ENCODE peak calls at places on chromosomes 12 and 14, in eight cellular contexts. One of them, this sample, is unnamed.
A peak's percentile ranks its signal among the peaks of the same experiment; 100 is the strongest.

GRCh38 chr14:93303659-93304058 is 29.2 kb downstream of the BTBD7 start:
- DNase-seq in heart left ventricle: no peak
- DNase-seq in iPS-NIHi11: no peak
- DNase-seq in WTC11: no peak
- DNase-seq in activated CD8-positive, alpha-beta memory T cell treated with anti-CD3 and anti-CD28 coated beads for 48 hours: no peak
- DNase-seq in HFF-Myc: no peak
- DNase-seq in fibroblast of mammary gland: no peak
- DNase-seq in stimulated activated CD4-positive, alpha-beta T cell treated with anti-CD3 and anti-CD28 coated beads, Interleukin-4, amount 100 ng/mL, for 48 hours: no peak
- DNase-seq in this sample: peak; percentile 43

GRCh38 chr12:117686911-117687377 is 281.8 kb downstream of the KSR2 start:
- DNase-seq in fibroblast of mammary gland: peak; percentile 87
- DNase-seq in activated CD8-positive, alpha-beta memory T cell treated with anti-CD3 and anti-CD28 coated beads for 48 hours: no peak
- DNase-seq in WTC11: no peak
- DNase-seq in heart left ventricle: no peak
- DNase-seq in stimulated activated CD4-positive, alpha-beta T cell treated with anti-CD3 and anti-CD28 coated beads, Interleukin-4, amount 100 ng/mL, for 48 hours: no peak
- DNase-seq in HFF-Myc: peak; percentile 42
- DNase-seq in iPS-NIHi11: no peak
- DNase-seq in this sample: peak; percentile 68

GRCh38 chr12:124032265-124032886 is 59.4 kb downstream of the ZNF664 start:
- DNase-seq in HFF-Myc: peak; percentile 47
- DNase-seq in WTC11: peak; percentile 38
- DNase-seq in iPS-NIHi11: peak; percentile 80
- DNase-seq in stimulated activated CD4-positive, alpha-beta T cell treated with anti-CD3 and anti-CD28 coated beads, Interleukin-4, amount 100 ng/mL, for 48 hours: no peak
- DNase-seq in activated CD8-positive, alpha-beta memory T cell treated with anti-CD3 and anti-CD28 coated beads for 48 hours: no peak
- DNase-seq in heart left ventricle: no peak
- DNase-seq in fibroblast of mammary gland: peak; percentile 71
- DNase-seq in this sample: peak; percentile 63

GRCh38 chr12:46304080-46304479 is 35.2 kb upstream of the SLC38A1 start:
- DNase-seq in stimulated activated CD4-positive, alpha-beta T cell treated with anti-CD3 and anti-CD28 coated beads, Interleukin-4, amount 100 ng/mL, for 48 hours: no peak
- DNase-seq in WTC11: no peak
- DNase-seq in iPS-NIHi11: no peak
- DNase-seq in HFF-Myc: peak; percentile 12
- DNase-seq in activated CD8-positive, alpha-beta memory T cell treated with anti-CD3 and anti-CD28 coated beads for 48 hours: no peak
- DNase-seq in heart left ventricle: no peak
- DNase-seq in fibroblast of mammary gland: peak; percentile 15
- DNase-seq in this sample: no peak

GRCh38 chr12:105067511-105068031 is 16.7 kb downstream of the ALDH1L2 start:
- DNase-seq in HFF-Myc: no peak
- DNase-seq in iPS-NIHi11: no peak
- DNase-seq in fibroblast of mammary gland: peak; percentile 83
- DNase-seq in WTC11: no peak
- DNase-seq in stimulated activated CD4-positive, alpha-beta T cell treated with anti-CD3 and anti-CD28 coated beads, Interleukin-4, amount 100 ng/mL, for 48 hours: no peak
- DNase-seq in activated CD8-positive, alpha-beta memory T cell treated with anti-CD3 and anti-CD28 coated beads for 48 hours: no peak
- DNase-seq in heart left ventricle: no peak
- DNase-seq in this sample: no peak

GRCh38 chr12:108773798-108774788 is 42.8 kb upstream of the CORO1C start:
- DNase-seq in HFF-Myc: peak; percentile 63
- DNase-seq in iPS-NIHi11: no peak
- DNase-seq in fibroblast of mammary gland: peak; percentile 82
- DNase-seq in activated CD8-positive, alpha-beta memory T cell treated with anti-CD3 and anti-CD28 coated beads for 48 hours: no peak
- DNase-seq in WTC11: no peak
- DNase-seq in heart left ventricle: peak; percentile 89
- DNase-seq in stimulated activated CD4-positive, alpha-beta T cell treated with anti-CD3 and anti-CD28 coated beads, Interleukin-4, amount 100 ng/mL, for 48 hours: no peak
- DNase-seq in this sample: peak; percentile 76

GRCh38 chr14:90126260-90126659 is 64.5 kb downstream of the KCNK13 start:
- DNase-seq in WTC11: no peak
- DNase-seq in stimulated activated CD4-positive, alpha-beta T cell treated with anti-CD3 and anti-CD28 coated beads, Interleukin-4, amount 100 ng/mL, for 48 hours: no peak
- DNase-seq in HFF-Myc: no peak
- DNase-seq in activated CD8-positive, alpha-beta memory T cell treated with anti-CD3 and anti-CD28 coated beads for 48 hours: no peak
- DNase-seq in iPS-NIHi11: no peak
- DNase-seq in fibroblast of mammary gland: no peak
- DNase-seq in heart left ventricle: no peak
- DNase-seq in this sample: no peak

GRCh38 chr12:89574736-89575208 is 48.9 kb upstream of the POC1B start:
- DNase-seq in iPS-NIHi11: no peak
- DNase-seq in heart left ventricle: no peak
- DNase-seq in WTC11: no peak
- DNase-seq in stimulated activated CD4-positive, alpha-beta T cell treated with anti-CD3 and anti-CD28 coated beads, Interleukin-4, amount 100 ng/mL, for 48 hours: no peak
- DNase-seq in HFF-Myc: peak; percentile 82
- DNase-seq in activated CD8-positive, alpha-beta memory T cell treated with anti-CD3 and anti-CD28 coated beads for 48 hours: no peak
- DNase-seq in fibroblast of mammary gland: peak; percentile 73
- DNase-seq in this sample: peak; percentile 79

GRCh38 chr14:73833530-73834257 is 17.9 kb upstream of the PTGR2 start:
- DNase-seq in HFF-Myc: no peak
- DNase-seq in stimulated activated CD4-positive, alpha-beta T cell treated with anti-CD3 and anti-CD28 coated beads, Interleukin-4, amount 100 ng/mL, for 48 hours: no peak
- DNase-seq in heart left ventricle: no peak
- DNase-seq in WTC11: no peak
- DNase-seq in iPS-NIHi11: peak; percentile 41
- DNase-seq in fibroblast of mammary gland: peak; percentile 36
- DNase-seq in activated CD8-positive, alpha-beta memory T cell treated with anti-CD3 and anti-CD28 coated beads for 48 hours: no peak
- DNase-seq in this sample: peak; percentile 85

GRCh38 chr12:115752151-115752550 is 525.3 kb downstream of the MED13L start:
- DNase-seq in heart left ventricle: no peak
- DNase-seq in HFF-Myc: no peak
- DNase-seq in iPS-NIHi11: no peak
- DNase-seq in stimulated activated CD4-positive, alpha-beta T cell treated with anti-CD3 and anti-CD28 coated beads, Interleukin-4, amount 100 ng/mL, for 48 hours: no peak
- DNase-seq in WTC11: no peak
- DNase-seq in fibroblast of mammary gland: peak; percentile 61
- DNase-seq in activated CD8-positive, alpha-beta memory T cell treated with anti-CD3 and anti-CD28 coated beads for 48 hours: no peak
- DNase-seq in this sample: no peak

GRCh38 chr12:70080577-70080976 is 162.7 kb upstream of the CNOT2 start:
- DNase-seq in activated CD8-positive, alpha-beta memory T cell treated with anti-CD3 and anti-CD28 coated beads for 48 hours: no peak
- DNase-seq in heart left ventricle: no peak
- DNase-seq in stimulated activated CD4-positive, alpha-beta T cell treated with anti-CD3 and anti-CD28 coated beads, Interleukin-4, amount 100 ng/mL, for 48 hours: no peak
- DNase-seq in iPS-NIHi11: no peak
- DNase-seq in fibroblast of mammary gland: no peak
- DNase-seq in HFF-Myc: no peak
- DNase-seq in WTC11: no peak
- DNase-seq in this sample: no peak

GRCh38 chr12:78121969-78122610 is 291.4 kb downstream of the NAV3 start:
- DNase-seq in fibroblast of mammary gland: peak; percentile 62
- DNase-seq in stimulated activated CD4-positive, alpha-beta T cell treated with anti-CD3 and anti-CD28 coated beads, Interleukin-4, amount 100 ng/mL, for 48 hours: no peak
- DNase-seq in HFF-Myc: peak; percentile 6
- DNase-seq in WTC11: no peak
- DNase-seq in activated CD8-positive, alpha-beta memory T cell treated with anti-CD3 and anti-CD28 coated beads for 48 hours: no peak
- DNase-seq in heart left ventricle: no peak
- DNase-seq in iPS-NIHi11: no peak
- DNase-seq in this sample: no peak

GRCh38 chr14:56630707-56631106 is 51.1 kb downstream of the TMEM260 start:
- DNase-seq in HFF-Myc: peak; percentile 6
- DNase-seq in fibroblast of mammary gland: peak; percentile 67
- DNase-seq in stimulated activated CD4-positive, alpha-beta T cell treated with anti-CD3 and anti-CD28 coated beads, Interleukin-4, amount 100 ng/mL, for 48 hours: no peak
- DNase-seq in iPS-NIHi11: no peak
- DNase-seq in activated CD8-positive, alpha-beta memory T cell treated with anti-CD3 and anti-CD28 coated beads for 48 hours: no peak
- DNase-seq in WTC11: no peak
- DNase-seq in heart left ventricle: no peak
- DNase-seq in this sample: no peak

GRCh38 chr12:132669166-132669879 is 17.8 kb downstream of the POLE start:
- DNase-seq in HFF-Myc: no peak
- DNase-seq in activated CD8-positive, alpha-beta memory T cell treated with anti-CD3 and anti-CD28 coated beads for 48 hours: no peak
- DNase-seq in WTC11: no peak
- DNase-seq in iPS-NIHi11: no peak
- DNase-seq in fibroblast of mammary gland: no peak
- DNase-seq in stimulated activated CD4-positive, alpha-beta T cell treated with anti-CD3 and anti-CD28 coated beads, Interleukin-4, amount 100 ng/mL, for 48 hours: no peak
- DNase-seq in heart left ventricle: no peak
- DNase-seq in this sample: peak; percentile 17

GRCh38 chr12:113185180-113186032 is at the start of the genes DDX54 and RITA1:
- DNase-seq in heart left ventricle: peak; percentile 90
- DNase-seq in fibroblast of mammary gland: peak; percentile 65
- DNase-seq in iPS-NIHi11: peak; percentile 83
- DNase-seq in HFF-Myc: no peak
- DNase-seq in activated CD8-positive, alpha-beta memory T cell treated with anti-CD3 and anti-CD28 coated beads for 48 hours: peak; percentile 65
- DNase-seq in WTC11: peak; percentile 86
- DNase-seq in stimulated activated CD4-positive, alpha-beta T cell treated with anti-CD3 and anti-CD28 coated beads, Interleukin-4, amount 100 ng/mL, for 48 hours: peak; percentile 72
- DNase-seq in this sample: peak; percentile 95

GRCh38 chr14:100291305-100292075 is 14.8 kb downstream of the SLC25A29 start:
- DNase-seq in stimulated activated CD4-positive, alpha-beta T cell treated with anti-CD3 and anti-CD28 coated beads, Interleukin-4, amount 100 ng/mL, for 48 hours: no peak
- DNase-seq in heart left ventricle: no peak
- DNase-seq in fibroblast of mammary gland: no peak
- DNase-seq in HFF-Myc: no peak
- DNase-seq in iPS-NIHi11: no peak
- DNase-seq in WTC11: peak; percentile 3
- DNase-seq in activated CD8-positive, alpha-beta memory T cell treated with anti-CD3 and anti-CD28 coated beads for 48 hours: no peak
- DNase-seq in this sample: no peak

GRCh38 chr12:96513166-96513565 is 23.8 kb downstream of the CFAP54 start:
- DNase-seq in stimulated activated CD4-positive, alpha-beta T cell treated with anti-CD3 and anti-CD28 coated beads, Interleukin-4, amount 100 ng/mL, for 48 hours: no peak
- DNase-seq in fibroblast of mammary gland: no peak
- DNase-seq in HFF-Myc: no peak
- DNase-seq in heart left ventricle: no peak
- DNase-seq in WTC11: no peak
- DNase-seq in activated CD8-positive, alpha-beta memory T cell treated with anti-CD3 and anti-CD28 coated beads for 48 hours: no peak
- DNase-seq in iPS-NIHi11: no peak
- DNase-seq in this sample: no peak

GRCh38 chr12:6330999-6331714 is 10.7 kb downstream of the TNFRSF1A start:
- DNase-seq in heart left ventricle: no peak
- DNase-seq in activated CD8-positive, alpha-beta memory T cell treated with anti-CD3 and anti-CD28 coated beads for 48 hours: no peak
- DNase-seq in WTC11: no peak
- DNase-seq in HFF-Myc: no peak
- DNase-seq in fibroblast of mammary gland: no peak
- DNase-seq in iPS-NIHi11: no peak
- DNase-seq in stimulated activated CD4-positive, alpha-beta T cell treated with anti-CD3 and anti-CD28 coated beads, Interleukin-4, amount 100 ng/mL, for 48 hours: no peak
- DNase-seq in this sample: no peak

GRCh38 chr14:73740921-73741326 is 26.7 kb upstream of the PNMA1 start:
- DNase-seq in fibroblast of mammary gland: peak; percentile 70
- DNase-seq in WTC11: peak; percentile 65
- DNase-seq in HFF-Myc: no peak
- DNase-seq in activated CD8-positive, alpha-beta memory T cell treated with anti-CD3 and anti-CD28 coated beads for 48 hours: no peak
- DNase-seq in heart left ventricle: peak; percentile 83
- DNase-seq in iPS-NIHi11: peak; percentile 77
- DNase-seq in stimulated activated CD4-positive, alpha-beta T cell treated with anti-CD3 and anti-CD28 coated beads, Interleukin-4, amount 100 ng/mL, for 48 hours: no peak
- DNase-seq in this sample: peak; percentile 67

GRCh38 chr14:38016497-38016896 is 191.2 kb upstream of the SSTR1 start:
- DNase-seq in fibroblast of mammary gland: peak; percentile 9
- DNase-seq in heart left ventricle: no peak
- DNase-seq in HFF-Myc: no peak
- DNase-seq in stimulated activated CD4-positive, alpha-beta T cell treated with anti-CD3 and anti-CD28 coated beads, Interleukin-4, amount 100 ng/mL, for 48 hours: no peak
- DNase-seq in activated CD8-positive, alpha-beta memory T cell treated with anti-CD3 and anti-CD28 coated beads for 48 hours: no peak
- DNase-seq in iPS-NIHi11: no peak
- DNase-seq in WTC11: no peak
- DNase-seq in this sample: peak; percentile 8

GRCh38 chr12:71533703-71534102 is 94.1 kb downstream of the LGR5 start:
- DNase-seq in iPS-NIHi11: no peak
- DNase-seq in WTC11: no peak
- DNase-seq in activated CD8-positive, alpha-beta memory T cell treated with anti-CD3 and anti-CD28 coated beads for 48 hours: no peak
- DNase-seq in HFF-Myc: no peak
- DNase-seq in stimulated activated CD4-positive, alpha-beta T cell treated with anti-CD3 and anti-CD28 coated beads, Interleukin-4, amount 100 ng/mL, for 48 hours: no peak
- DNase-seq in fibroblast of mammary gland: no peak
- DNase-seq in heart left ventricle: no peak
- DNase-seq in this sample: no peak

GRCh38 chr14:68733086-68733621 is 59.7 kb downstream of the ZFP36L1 start:
- DNase-seq in iPS-NIHi11: no peak
- DNase-seq in fibroblast of mammary gland: no peak
- DNase-seq in HFF-Myc: no peak
- DNase-seq in WTC11: no peak
- DNase-seq in heart left ventricle: no peak
- DNase-seq in stimulated activated CD4-positive, alpha-beta T cell treated with anti-CD3 and anti-CD28 coated beads, Interleukin-4, amount 100 ng/mL, for 48 hours: no peak
- DNase-seq in activated CD8-positive, alpha-beta memory T cell treated with anti-CD3 and anti-CD28 coated beads for 48 hours: no peak
- DNase-seq in this sample: no peak

GRCh38 chr12:461425-461824 is 1.7 kb downstream of the B4GALNT3 start:
- DNase-seq in WTC11: no peak
- DNase-seq in HFF-Myc: no peak
- DNase-seq in stimulated activated CD4-positive, alpha-beta T cell treated with anti-CD3 and anti-CD28 coated beads, Interleukin-4, amount 100 ng/mL, for 48 hours: no peak
- DNase-seq in iPS-NIHi11: no peak
- DNase-seq in fibroblast of mammary gland: no peak
- DNase-seq in activated CD8-positive, alpha-beta memory T cell treated with anti-CD3 and anti-CD28 coated beads for 48 hours: no peak
- DNase-seq in heart left ventricle: no peak
- DNase-seq in this sample: no peak